ENCODE peak calls at places on chromosomes 4 and X, in five cellular contexts. P, A, K, G and B are unnamed samples. For H3K27me3, the result is how much of the 10 kb centered on the place peaks cover.

GRCh38 chr4:110631582-110632505 is 9.0 kb upstream of the PITX2 start:
- DNase-seq in P (peak), G (peak), A (peak), K (peak), B (peak)

GRCh38 chrX:154476821-154477220 is 2.3 kb downstream of the LAGE3 start:
- DNase-seq in A (no peak), P (no peak), K (no peak), G (no peak), B (no peak)

GRCh38 chr4:84673475-84674230 is 90.7 kb downstream of the CDS1 start:
- DNase-seq in P (peak), K (no peak), A (no peak), G (no peak), B (peak)

GRCh38 chrX:137654481-137654880 is 88.6 kb downstream of the ZIC3 start:
- DNase-seq in K (no peak), A (no peak), G (no peak), P (no peak), B (no peak)

GRCh38 chrX:55135171-55135570 is 46.4 kb downstream of the PAGE2 start:
- DNase-seq in A (peak), P (no peak), K (peak), G (peak), B (peak)

GRCh38 chr4:37461801-37462200 is 217.3 kb downstream of the NWD2 start:
- DNase-seq in P (no peak), G (no peak), A (no peak), K (no peak), B (no peak)

GRCh38 chr4:105186701-105187158 is 40.1 kb downstream of the TET2 start:
- DNase-seq in K (no peak), A (no peak), P (no peak), G (no peak), B (peak)

GRCh38 chrX:27966955-27967354 is 14.3 kb downstream of the DCAF8L1 start:
- DNase-seq in A (no peak), G (no peak), K (no peak), P (peak), B (no peak)

GRCh38 chrX:83847339-83847738 is 13.6 kb upstream of the CYLC1 start:
- DNase-seq in P (no peak), A (no peak), G (no peak), K (no peak), B (no peak)

GRCh38 chrX:69153060-69153730 is 12.1 kb downstream of the PJA1 start:
- DNase-seq in G (no peak), K (peak), A (peak), P (no peak), B (peak)

GRCh38 chr4:183563874-183564273 is 59.0 kb downstream of the ING2 start:
- DNase-seq in P (no peak), K (no peak), A (no peak), G (no peak), B (peak)

GRCh38 chr4:125832161-125832560 is 517.4 kb downstream of the FAT4 start:
- DNase-seq in K (no peak), A (no peak), P (no peak), G (no peak), B (no peak)

GRCh38 chr4:85913925-85914694 is 439.2 kb downstream of the ARHGAP24 start:
- DNase-seq in G (no peak), K (no peak), P (no peak), A (no peak), B (no peak)

GRCh38 chr4:186724048-186724860 is 598 bp upstream of the FAT1 start:
- DNase-seq in P (no peak), A (peak), G (no peak), K (peak), B (no peak)

GRCh38 chrX:40109288-40110008 is 11.7 kb upstream of the BCOR start:
- DNase-seq in P (no peak), K (peak), G (no peak), A (peak), B (no peak)

GRCh38 chrX:15349046-15349445 is 13.7 kb upstream of the PIGA start:
- DNase-seq in K (no peak), P (peak), A (no peak), G (peak), B (peak)

GRCh38 chr4:26583865-26584652 is at the start of gene TBC1D19:
- DNase-seq in A (peak), K (peak), P (peak), G (peak), B (peak)

GRCh38 chr4:10878861-10879260 is 194.3 kb upstream of the CLNK start:
- DNase-seq in K (no peak), G (no peak), P (no peak), A (no peak), B (no peak)

GRCh38 chr4:172232966-172233365 is 419.8 kb downstream of the GALNTL6 start:
- DNase-seq in K (no peak), P (no peak), A (no peak), G (no peak), B (no peak)

GRCh38 chr4:73612032-73612431 is 8.2 kb downstream of the RASSF6 start:
- DNase-seq in G (no peak), A (no peak), K (no peak), P (no peak), B (peak)

GRCh38 chr4:123776267-123776666 is 379.7 kb downstream of the SPRY1 start:
- DNase-seq in P (no peak), K (no peak), A (no peak), G (no peak), B (no peak)

GRCh38 chrX:42087960-42088359 is 164.6 kb upstream of the CASK start:
- DNase-seq in G (no peak), P (no peak), K (no peak), A (no peak), B (no peak)

GRCh38 chr4:151329217-151330007 is 4.0 kb upstream of the SH3D19 start:
- DNase-seq in P (no peak), A (no peak), K (no peak), G (peak), B (peak)

GRCh38 chr4:151325320-151326246 is at the start of gene SH3D19:
- DNase-seq in A (peak), P (no peak), G (no peak), K (peak), B (no peak)

DNA sequence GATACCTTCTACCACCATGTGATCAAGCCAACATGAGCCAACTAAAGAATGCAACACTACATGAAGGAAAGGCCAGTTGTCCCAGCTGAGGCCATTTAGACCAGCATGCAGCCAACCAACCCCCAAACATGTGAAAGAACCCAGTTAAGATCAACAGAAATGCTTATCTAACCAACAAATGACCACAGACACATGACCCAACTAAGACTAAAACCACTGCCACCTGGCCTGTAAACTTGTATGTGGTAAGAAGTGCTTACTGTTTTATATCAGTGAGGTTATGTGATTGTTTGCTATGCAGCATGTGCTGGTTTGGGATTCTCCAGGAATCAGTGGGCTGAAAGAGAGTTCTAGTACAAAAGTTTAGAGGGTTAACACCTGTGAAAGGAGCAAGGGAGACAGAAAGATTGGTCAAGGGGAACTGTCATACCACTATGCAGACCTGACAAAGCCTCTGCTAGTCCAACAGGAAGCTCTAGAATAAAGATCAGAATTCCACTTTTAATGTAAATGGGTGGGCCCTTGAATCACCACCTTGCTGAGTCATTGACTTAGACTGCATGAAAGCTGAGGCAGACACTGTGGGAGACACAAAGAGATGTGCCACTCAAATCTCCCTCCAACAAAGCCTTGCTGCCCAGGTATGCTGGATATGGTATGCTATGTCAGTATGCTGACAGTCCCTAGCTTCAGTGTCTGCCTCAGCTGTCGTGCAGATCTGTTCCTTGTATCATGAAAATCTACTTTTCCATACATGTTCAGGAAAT is 6.1 kb upstream of the SH3D19 start:
- DNase-seq in A (no peak), K (no peak), G (no peak), P (no peak), B (peak)
- TF ChIP-seq CTCF in A (no peak), K (no peak), G (no peak), P (no peak), B (no peak)

DNA sequence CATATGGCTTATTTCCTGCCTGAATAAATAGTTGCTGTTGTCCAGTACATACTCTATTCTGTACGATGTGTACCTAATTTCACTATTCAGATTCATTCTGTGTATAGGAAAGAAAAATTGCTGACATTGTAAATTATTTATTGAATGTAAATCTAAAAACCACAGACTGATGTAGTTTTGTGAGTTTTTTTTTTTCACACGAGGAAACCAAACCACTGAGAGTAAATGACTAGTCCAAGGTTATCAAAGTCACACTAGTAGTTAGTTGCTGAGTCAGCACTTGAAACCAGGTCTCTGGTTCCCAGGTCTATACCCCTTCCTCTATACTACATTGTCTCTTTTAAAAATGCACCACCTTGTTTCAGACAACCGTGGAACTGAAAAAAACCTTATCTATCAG is 298.3 kb upstream of the DIAPH2 start:
- DNase-seq in A (no peak), G (no peak), P (no peak), K (no peak), B (no peak)
- H3K27me3 ChIP-seq in A (under half), G (under half), P (under half), K (under half), B (under half)

GRCh38 chrX:75155830-75156525 is at the start of gene ABCB7:
- DNase-seq in P (peak), K (peak), G (peak), A (peak), B (peak)
- TF ChIP-seq CTCF in P (peak), K (peak), G (peak), A (peak), B (peak)

DNA sequence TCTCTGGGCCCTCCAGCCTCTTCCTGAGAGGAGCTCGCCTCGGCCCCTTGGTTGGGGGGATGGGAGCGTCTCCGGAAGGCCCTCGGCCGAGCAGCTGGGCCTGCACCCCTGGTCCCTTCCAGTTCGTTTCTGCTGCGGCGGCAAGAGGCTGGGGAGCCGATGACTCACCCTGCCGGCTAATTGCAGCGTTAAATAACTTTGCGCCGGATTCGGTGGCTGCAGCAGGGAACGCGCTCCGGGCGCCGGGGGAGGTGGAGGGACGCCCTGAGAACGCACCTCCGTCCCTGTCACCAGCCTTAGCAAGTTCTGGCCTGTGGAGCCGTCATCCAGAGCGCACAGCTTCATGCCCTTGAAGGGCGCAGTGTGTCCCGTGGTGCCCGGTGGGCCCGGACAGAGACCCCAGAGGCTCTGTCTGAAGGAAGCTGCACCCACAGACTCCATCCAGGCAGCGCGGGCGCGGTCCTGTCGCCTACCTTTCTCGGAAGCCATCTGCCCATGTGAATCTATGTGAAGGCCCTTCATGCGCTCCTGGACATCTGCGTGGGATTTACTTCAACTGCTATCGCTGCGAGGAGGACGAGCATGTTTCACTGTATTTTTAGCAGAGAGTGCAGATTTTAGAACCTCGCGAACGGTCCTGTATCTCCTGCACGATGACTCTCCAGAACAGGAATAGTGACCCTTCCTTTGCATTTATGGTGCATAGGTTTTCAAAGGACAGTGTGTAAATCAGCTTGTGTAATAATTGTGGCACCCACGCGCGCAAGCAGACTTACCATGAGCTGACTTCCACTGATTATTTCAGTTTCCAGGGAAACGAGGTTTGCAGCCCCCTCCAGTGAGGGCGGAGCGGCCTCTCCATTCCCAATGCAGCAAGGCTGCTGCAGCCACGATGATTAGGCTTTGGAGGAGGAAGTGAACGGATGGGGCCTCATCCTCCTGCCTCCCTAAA is 1.7 kb upstream of the TMEM271 start:
- DNase-seq in G (no peak), P (no peak), A (peak), K (no peak), B (peak)
- H3K27me3 ChIP-seq in G (under half), P (under half), A (under half), K (under half), B (half or more)

GRCh38 chr4:88592600-88593448 is 544 bp downstream of the HERC3 start:
- DNase-seq in P (no peak), A (peak), G (peak), K (peak), B (peak)

GRCh38 chr4:88587285-88587684 is 5.0 kb upstream of the HERC3 start:
- DNase-seq in K (no peak), P (no peak), G (no peak), A (no peak), B (no peak)

GRCh38 chr4:88597970-88598369 is 5.7 kb downstream of the HERC3 start:
- DNase-seq in G (no peak), K (no peak), P (no peak), A (no peak), B (no peak)

DNA sequence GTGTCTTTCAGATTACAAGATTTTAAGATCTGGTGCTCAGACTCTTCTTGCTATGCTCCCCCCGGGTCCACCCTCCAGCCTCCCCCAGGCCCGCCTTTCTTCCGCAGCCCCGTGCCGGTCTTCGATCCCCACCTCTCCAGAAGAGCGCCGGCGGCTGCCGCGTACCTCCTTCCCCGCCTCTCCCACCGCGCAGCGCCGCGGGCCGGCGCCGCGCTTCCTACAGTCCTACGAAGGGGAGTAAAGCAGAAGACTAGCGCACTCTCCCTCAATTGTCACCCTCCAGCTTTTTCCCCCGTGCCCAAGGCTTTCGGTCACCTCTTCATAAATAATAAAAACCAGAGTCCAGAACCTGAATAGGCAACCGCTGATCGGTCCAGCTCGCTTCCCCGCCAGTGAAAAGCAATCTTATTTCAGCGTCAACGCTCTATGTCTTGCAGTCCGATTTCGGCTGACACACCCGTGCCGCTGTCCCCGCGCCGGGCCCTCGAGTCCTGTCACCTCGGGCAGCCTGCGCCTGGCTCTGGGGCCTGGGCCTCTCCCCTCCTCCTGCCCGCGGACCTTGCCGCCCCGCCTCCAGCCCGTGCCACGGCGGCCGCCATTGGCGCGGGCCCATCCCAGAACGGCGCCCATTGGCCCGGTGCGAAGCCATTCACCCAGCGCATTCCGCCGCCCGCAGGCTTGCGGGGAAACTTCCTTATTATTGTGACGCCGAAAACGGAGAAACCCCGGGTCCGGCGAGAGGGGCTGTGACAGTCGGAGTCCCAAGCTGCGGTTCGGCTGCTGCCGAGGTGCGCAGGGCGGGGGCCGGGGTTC is at the start of gene HERC3:
- DNase-seq in A (peak), P (peak), K (peak), G (no peak), B (peak)
- TF ChIP-seq CTCF in A (no peak), P (no peak), K (no peak), G (no peak), B (no peak)

GRCh38 chr4:108169639-108170038 is 907 bp upstream of the LEF1 start:
- DNase-seq in K (no peak), G (no peak), A (no peak), P (no peak), B (no peak)
- H3K27me3 ChIP-seq in K (under half), G (under half), A (half or more), P (half or more), B (under half)

DNA sequence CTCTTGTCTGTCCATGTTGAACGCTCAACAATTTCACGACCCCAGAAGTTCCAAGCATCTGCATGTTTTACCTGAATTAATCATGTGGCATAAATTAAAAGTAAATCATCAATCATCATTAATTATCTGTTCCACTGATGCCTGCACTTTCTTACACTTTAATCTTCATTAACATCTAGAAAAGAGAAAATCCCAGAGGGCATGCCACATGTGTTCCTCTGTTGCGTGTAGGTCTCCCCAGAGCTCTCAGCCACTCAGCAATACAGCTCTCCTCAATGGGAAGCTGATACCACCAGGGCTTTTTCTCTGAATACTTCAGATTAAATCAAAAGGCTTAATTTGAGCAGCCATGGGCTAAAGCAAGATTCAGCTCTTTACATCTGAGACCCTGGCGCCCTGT is 722.4 kb upstream of the TENM3 start:
- DNase-seq in K (no peak), G (no peak), P (no peak), A (no peak), B (no peak)
- TF ChIP-seq CTCF in K (no peak), G (no peak), P (no peak), A (no peak), B (no peak)

DNA sequence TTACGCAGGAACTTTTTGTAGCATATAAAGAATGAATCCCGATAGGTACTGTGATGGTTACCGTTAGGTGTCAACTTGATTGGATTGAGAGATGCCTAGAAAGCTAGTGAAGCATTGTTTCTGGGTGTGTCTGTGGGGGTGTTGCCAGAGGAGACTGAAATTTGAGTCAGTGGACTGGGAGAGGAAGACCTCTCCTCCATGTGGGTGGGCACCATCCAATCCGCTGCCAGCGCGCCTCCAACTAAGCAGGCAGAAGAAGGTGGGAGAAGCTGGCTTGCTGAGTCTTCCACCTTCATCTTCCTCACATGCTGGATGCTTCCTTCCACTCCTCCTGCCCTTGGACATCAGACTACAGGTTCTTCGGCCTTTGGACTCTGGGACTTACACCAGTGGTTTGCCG is 40.1 kb downstream of the WFS1 start:
- DNase-seq in K (no peak), G (no peak), A (no peak), P (no peak), B (no peak)
- H3K27me3 ChIP-seq in K (under half), G (under half), A (under half), P (under half), B (under half)

DNA sequence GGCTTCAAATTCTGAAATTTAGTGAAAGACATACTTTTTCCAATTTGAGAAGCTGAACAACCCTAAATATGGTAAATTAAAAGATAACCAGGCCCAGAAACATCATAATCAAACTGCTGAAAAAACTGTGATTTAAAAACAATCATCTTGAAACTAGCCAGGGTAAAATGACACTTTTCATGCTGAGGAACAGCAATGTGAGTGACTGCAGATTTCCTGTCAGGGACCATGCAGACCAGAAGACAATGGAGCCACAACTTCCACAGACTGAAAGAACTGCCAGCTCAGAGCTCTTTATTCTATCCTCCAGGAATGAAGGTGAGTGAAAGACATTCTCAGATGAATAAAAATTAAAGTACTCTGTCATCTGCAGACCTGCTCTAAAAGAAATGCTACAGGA is 73.3 kb downstream of the NAT8L start:
- DNase-seq in A (no peak), P (no peak), G (no peak), K (no peak), B (no peak)
- TF ChIP-seq CTCF in A (no peak), P (no peak), G (no peak), K (no peak), B (no peak)